ENCODE peak calls at places on chromosomes 5 and 9, in six cellular contexts. M is activated T-helper 1 cell treated with anti-CD3 and anti-CD28 coated beads, Interleukin-12 subunit alpha, Interleukin-12 subunit beta, Interleukin-2, Interleukin-4 antibody, amounts not matched to agents 30 ng/mL and 10 ng/mL and 1 ng/mL, durations not matched to agents 14 hours and 24 hours and 36 hours; N is ACHN; E is adipocyte; F is fibroblast of the aortic adventitia; P is esophagus squamous epithelium. G is an unnamed sample.
A peak's percentile ranks its signal among the peaks of the same experiment; 100 is the strongest.

GRCh38 chr5:136081192-136081591 is 51.5 kb upstream of the SMAD5 start:
- DNase-seq in M (no peak), N (peak; percentile 45), E (no peak), F (no peak), P (no peak), G (no peak)

GRCh38 chr5:9587135-9587534 is 41.3 kb upstream of the SEMA5A start:
- DNase-seq in M (no peak), N (no peak), E (no peak), F (no peak), P (no peak), G (no peak)

GRCh38 chr9:129306318-129306973 is 128.4 kb upstream of the IER5L start:
- DNase-seq in M (no peak), N (no peak), E (no peak), F (no peak), P (no peak), G (no peak)

GRCh38 chr9:111937781-111938426 is 41.3 kb downstream of the UGCG start:
- DNase-seq in M (peak; percentile 28), N (no peak), E (no peak), F (peak; percentile 79), P (no peak), G (no peak)

GRCh38 chr5:32542216-32543059 is 42.9 kb upstream of the SUB1 start:
- DNase-seq in M (peak; percentile 59), N (no peak), E (no peak), F (peak; percentile 32), P (no peak), G (no peak)

GRCh38 chr9:21777701-21778100 is 24.7 kb upstream of the MTAP start:
- DNase-seq in M (no peak), N (no peak), E (peak; percentile 72), F (peak; percentile 88), P (no peak), G (no peak)

GRCh38 chr5:151295138-151295537 is 8.4 kb downstream of the SLC36A3 start:
- DNase-seq in M (no peak), N (no peak), E (no peak), F (no peak), P (no peak), G (no peak)

GRCh38 chr5:117889592-117889991 is 1098.8 kb downstream of the DTWD2 start:
- DNase-seq in M (no peak), N (no peak), E (peak; percentile 75), F (peak; percentile 9), P (no peak), G (no peak)

GRCh38 chr5:4572713-4573112 is 567.4 kb upstream of the ADAMTS16 start:
- DNase-seq in M (no peak), N (no peak), E (no peak), F (peak; percentile 55), P (no peak), G (no peak)

GRCh38 chr5:61924251-61924650 is 381.8 kb upstream of the KIF2A start:
- DNase-seq in M (no peak), N (no peak), E (no peak), F (no peak), P (no peak), G (no peak)

GRCh38 chr5:109880907-109881685 is 191.4 kb downstream of the MAN2A1 start:
- DNase-seq in M (no peak), N (no peak), E (no peak), F (no peak), P (no peak), G (no peak)